ENCODE peak calls at places on chromosomes 3 and 15, in four cellular contexts. C, F, B and R are unnamed samples.

GRCh38 chr15:95432878-95433405 is 897.6 kb upstream of the NR2F2 start:
- DNase-seq in B (no peak), F (no peak), C (no peak), R (no peak)

GRCh38 chr15:94882071-94882712 is 650.8 kb downstream of the MCTP2 start:
- DNase-seq in B (no peak), C (no peak), F (no peak), R (no peak)

GRCh38 chr15:38002883-38003477 is 68.5 kb downstream of the TMCO5A start:
- DNase-seq in F (no peak), B (peak; percentile 79), C (peak; percentile 87), R (peak; percentile 57)

GRCh38 chr3:55294557-55294956 is 192.5 kb downstream of the WNT5A start:
- DNase-seq in C (peak; percentile 52), F (no peak), B (no peak), R (no peak)

GRCh38 chr3:49183873-49184272 is 12.5 kb downstream of the KLHDC8B start:
- DNase-seq in F (no peak), B (no peak), C (no peak), R (no peak)

GRCh38 chr3:120852412-120852811 is 55.6 kb upstream of the STXBP5L start:
- DNase-seq in F (no peak), C (no peak), B (no peak), R (no peak)

GRCh38 chr3:188720636-188721035 is 451.1 kb upstream of the TPRG1 start:
- DNase-seq in C (peak; percentile 80), F (no peak), B (peak; percentile 72), R (no peak)

GRCh38 chr3:160473233-160473632 is 23.6 kb upstream of the TRIM59 start:
- DNase-seq in F (no peak), B (peak; percentile 80), C (peak; percentile 93), R (no peak)

GRCh38 chr15:38186505-38186904 is 66.1 kb upstream of the SPRED1 start:
- DNase-seq in B (no peak), F (no peak), C (no peak), R (no peak)

GRCh38 chr15:91549581-91549980 is 303.9 kb upstream of the SLCO3A1 start:
- DNase-seq in B (no peak), C (no peak), F (no peak), R (no peak)

GRCh38 chr3:11201246-11202024 is 47.1 kb downstream of the HRH1 start:
- DNase-seq in F (no peak), B (peak; percentile 63), C (no peak), R (no peak)

GRCh38 chr15:52100807-52101206 is 11.8 kb downstream of the BCL2L10 start:
- DNase-seq in C (peak; percentile 95), F (peak; percentile 81), B (peak; percentile 94), R (peak; percentile 73)

GRCh38 chr3:46122046-46122445 is 86.1 kb downstream of the CCR1 start:
- DNase-seq in F (no peak), C (no peak), B (no peak), R (no peak)

GRCh38 chr3:106825962-106826605 is 551.2 kb upstream of the CCDC54 start:
- DNase-seq in F (no peak), B (peak; percentile 62), C (peak; percentile 89), R (no peak)

GRCh38 chr3:140588558-140588957 is 89.3 kb upstream of the TRIM42 start:
- DNase-seq in C (no peak), F (no peak), B (no peak), R (no peak)

GRCh38 chr3:61919371-61919770 is 358.0 kb downstream of the PTPRG start:
- DNase-seq in B (no peak), C (no peak), F (no peak), R (no peak)

GRCh38 chr3:31300802-31301443 is 231.8 kb upstream of the STT3B start:
- DNase-seq in F (no peak), C (peak; percentile 6), B (no peak), R (peak; percentile 31)

GRCh38 chr3:43949594-43949993 is 258.9 kb downstream of the ABHD5 start:
- DNase-seq in F (no peak), C (no peak), B (no peak), R (no peak)

GRCh38 chr3:5694267-5694666 is 506.8 kb downstream of the EDEM1 start:
- DNase-seq in F (no peak), B (no peak), C (no peak), R (no peak)

GRCh38 chr15:71455878-71456277 is 340.6 kb downstream of the THSD4 start:
- DNase-seq in F (no peak), B (no peak), C (no peak), R (no peak)

GRCh38 chr3:21781371-21781770 is 30.4 kb upstream of the ZNF385D start:
- DNase-seq in B (no peak), F (no peak), C (no peak), R (no peak)

GRCh38 chr15:33201376-33202189 is 7.1 kb upstream of the FMN1 start:
- DNase-seq in C (peak; percentile 46), B (peak; percentile 88), F (no peak), R (peak; percentile 77)

GRCh38 chr3:71415708-71416108 is 167.8 kb downstream of the FOXP1 start:
- DNase-seq in C (no peak), B (no peak), F (no peak), R (no peak)

GRCh38 chr3:43388188-43388587 is 101.8 kb downstream of the SNRK start:
- DNase-seq in B (no peak), C (no peak), F (no peak), R (peak; percentile 56)

GRCh38 chr3:75781079-75781745 is 4.1 kb downstream of the ZNF717 start:
- DNase-seq in C (peak; percentile 2), F (no peak), B (no peak), R (no peak)

GRCh38 chr15:45091161-45091560 is 22.8 kb downstream of the DUOX2 start:
- DNase-seq in B (peak; percentile 23), C (peak; percentile 25), F (no peak), R (no peak)

GRCh38 chr15:57486807-57487206 is 104.9 kb upstream of the MYZAP start:
- DNase-seq in F (no peak), B (no peak), C (no peak), R (no peak)

GRCh38 chr15:35958936-35959335 is 413.0 kb upstream of the DPH6 start:
- DNase-seq in C (peak; percentile 17), F (no peak), B (no peak), R (no peak)

GRCh38 chr3:46449755-46450552 is 14.8 kb downstream of the LTF start:
- DNase-seq in B (peak; percentile 49), F (no peak), C (peak; percentile 44), R (peak; percentile 33)

GRCh38 chr3:53114412-53115074 is 15.7 kb downstream of the RFT1 start:
- DNase-seq in C (peak; percentile 63), F (no peak), B (peak; percentile 91), R (no peak)

GRCh38 chr15:60883691-60884319 is 345.3 kb downstream of the RORA start:
- DNase-seq in B (no peak), C (no peak), F (no peak), R (no peak)

GRCh38 chr3:102106421-102107097 is 257.2 kb downstream of the NFKBIZ start:
- DNase-seq in F (no peak), C (peak; percentile 67), B (peak; percentile 68), R (no peak)

GRCh38 chr3:117052356-117052755 is 342.8 kb downstream of the TUSC7 start:
- DNase-seq in F (no peak), B (peak; percentile 4), C (peak; percentile 92), R (no peak)

GRCh38 chr3:165529451-165529850 is 307.8 kb downstream of the BCHE start:
- DNase-seq in B (no peak), C (no peak), F (no peak), R (no peak)

GRCh38 chr15:58551764-58552504 is 120.1 kb downstream of the LIPC start:
- DNase-seq in B (peak; percentile 78), C (peak; percentile 91), F (peak; percentile 65), R (no peak)

GRCh38 chr3:112303811-112304325 is 9.9 kb upstream of the SLC9C1 start:
- DNase-seq in F (no peak), B (peak; percentile 49), C (peak; percentile 63), R (no peak)

GRCh38 chr3:156610154-156610553 is 55.2 kb upstream of the SSR3 start:
- DNase-seq in C (no peak), F (no peak), B (no peak), R (no peak)

GRCh38 chr3:159845737-159846136 is 142.9 kb upstream of the IL12A start:
- DNase-seq in C (no peak), F (no peak), B (no peak), R (no peak)